ENCODE peak calls at places on chromosomes 12 and 14, in six cellular contexts. One of them, this sample, is unnamed.

GRCh38 chr12:90977224-90977623 is 22.2 kb upstream of the CCER1 start:
- DNase-seq in A549: no peak
- DNase-seq in SK-N-SH: no peak
- DNase-seq in HCT116: no peak
- DNase-seq in K562: no peak
- DNase-seq in GM23338: no peak
- DNase-seq in this sample: no peak

GRCh38 chr14:91249841-91250616 is 5.5 kb upstream of the GPR68 start:
- DNase-seq in A549: peak; percentile 36
- DNase-seq in SK-N-SH: peak; percentile 88
- DNase-seq in HCT116: no peak
- DNase-seq in K562: peak; percentile 71
- DNase-seq in GM23338: no peak
- DNase-seq in this sample: no peak

GRCh38 chr12:58711968-58712367 is 208.3 kb downstream of the LRIG3 start:
- DNase-seq in A549: no peak
- DNase-seq in SK-N-SH: no peak
- DNase-seq in HCT116: no peak
- DNase-seq in K562: no peak
- DNase-seq in GM23338: no peak
- DNase-seq in this sample: no peak

GRCh38 chr12:130665753-130666152 is 50.3 kb downstream of the RIMBP2 start:
- DNase-seq in A549: no peak
- DNase-seq in SK-N-SH: peak; percentile 61
- DNase-seq in HCT116: no peak
- DNase-seq in K562: no peak
- DNase-seq in GM23338: no peak
- DNase-seq in this sample: no peak

GRCh38 chr14:35342160-35343010 is 50.2 kb downstream of the PSMA6 start:
- DNase-seq in A549: no peak
- DNase-seq in SK-N-SH: no peak
- DNase-seq in HCT116: no peak
- DNase-seq in K562: no peak
- DNase-seq in GM23338: no peak
- DNase-seq in this sample: no peak

GRCh38 chr14:96078687-96079016 is 39.5 kb downstream of the C14orf132 start:
- DNase-seq in A549: no peak
- DNase-seq in SK-N-SH: no peak
- DNase-seq in HCT116: no peak
- DNase-seq in K562: no peak
- DNase-seq in GM23338: no peak
- DNase-seq in this sample: no peak

GRCh38 chr12:1591029-1591428 is 3.4 kb downstream of the FBXL14 start:
- DNase-seq in A549: peak; percentile 40
- DNase-seq in SK-N-SH: no peak
- DNase-seq in HCT116: no peak
- DNase-seq in K562: no peak
- DNase-seq in GM23338: no peak
- DNase-seq in this sample: no peak

GRCh38 chr14:61438860-61439765 is 117.7 kb downstream of the PRKCH start:
- DNase-seq in A549: peak; percentile 76
- DNase-seq in SK-N-SH: no peak
- DNase-seq in HCT116: no peak
- DNase-seq in K562: no peak
- DNase-seq in GM23338: peak; percentile 76
- DNase-seq in this sample: peak; percentile 1

GRCh38 chr12:84497819-84498218 is 414.8 kb downstream of the SLC6A15 start:
- DNase-seq in A549: peak; percentile 35
- DNase-seq in SK-N-SH: no peak
- DNase-seq in HCT116: peak; percentile 16
- DNase-seq in K562: no peak
- DNase-seq in GM23338: peak; percentile 32
- DNase-seq in this sample: no peak

GRCh38 chr12:27179399-27180214 is 64.5 kb upstream of the STK38L start:
- DNase-seq in A549: peak; percentile 94
- DNase-seq in SK-N-SH: no peak
- DNase-seq in HCT116: peak; percentile 74
- DNase-seq in K562: no peak
- DNase-seq in GM23338: no peak
- DNase-seq in this sample: peak; percentile 82

GRCh38 chr12:75721790-75722189 is 210.4 kb upstream of the KRR1 start:
- DNase-seq in A549: no peak
- DNase-seq in SK-N-SH: no peak
- DNase-seq in HCT116: no peak
- DNase-seq in K562: no peak
- DNase-seq in GM23338: no peak
- DNase-seq in this sample: no peak

GRCh38 chr14:75258079-75258802 is 20.4 kb upstream of the FOS start:
- DNase-seq in A549: no peak
- DNase-seq in SK-N-SH: no peak
- DNase-seq in HCT116: no peak
- DNase-seq in K562: no peak
- DNase-seq in GM23338: no peak
- DNase-seq in this sample: no peak

GRCh38 chr12:53268637-53269562 is 801 bp downstream of the ESPL1 start:
- DNase-seq in A549: no peak
- DNase-seq in SK-N-SH: peak; percentile 39
- DNase-seq in HCT116: no peak
- DNase-seq in K562: no peak
- DNase-seq in GM23338: peak; percentile 24
- DNase-seq in this sample: no peak

GRCh38 chr12:48767047-48767446 is 21.8 kb downstream of the ADCY6 start:
- DNase-seq in A549: no peak
- DNase-seq in SK-N-SH: no peak
- DNase-seq in HCT116: no peak
- DNase-seq in K562: no peak
- DNase-seq in GM23338: no peak
- DNase-seq in this sample: no peak

GRCh38 chr14:63656194-63656593 is 14.5 kb upstream of the WDR89 start:
- DNase-seq in A549: no peak
- DNase-seq in SK-N-SH: no peak
- DNase-seq in HCT116: no peak
- DNase-seq in K562: no peak
- DNase-seq in GM23338: no peak
- DNase-seq in this sample: no peak

GRCh38 chr14:51310453-51311074 is 70.5 kb downstream of the TMX1 start:
- DNase-seq in A549: no peak
- DNase-seq in SK-N-SH: peak; percentile 10
- DNase-seq in HCT116: no peak
- DNase-seq in K562: no peak
- DNase-seq in GM23338: no peak
- DNase-seq in this sample: no peak

GRCh38 chr14:100299238-100299560 is 7.0 kb downstream of the SLC25A29 start:
- DNase-seq in A549: no peak
- DNase-seq in SK-N-SH: no peak
- DNase-seq in HCT116: no peak
- DNase-seq in K562: no peak
- DNase-seq in GM23338: no peak
- DNase-seq in this sample: no peak

GRCh38 chr14:64707661-64708060 is 3.4 kb downstream of the PLEKHG3 start:
- DNase-seq in A549: peak; percentile 61
- DNase-seq in SK-N-SH: no peak
- DNase-seq in HCT116: peak; percentile 78
- DNase-seq in K562: no peak
- DNase-seq in GM23338: no peak
- DNase-seq in this sample: peak; percentile 72

GRCh38 chr14:23379331-23380196 is 2.7 kb downstream of the CMTM5 start:
- DNase-seq in A549: peak; percentile 46
- DNase-seq in SK-N-SH: peak; percentile 83
- DNase-seq in HCT116: peak; percentile 40
- DNase-seq in K562: peak; percentile 79
- DNase-seq in GM23338: peak; percentile 75
- DNase-seq in this sample: peak; percentile 36

GRCh38 chr14:76510255-76510654 is 134.3 kb downstream of the ESRRB start:
- DNase-seq in A549: no peak
- DNase-seq in SK-N-SH: no peak
- DNase-seq in HCT116: no peak
- DNase-seq in K562: no peak
- DNase-seq in GM23338: no peak
- DNase-seq in this sample: no peak

GRCh38 chr12:75660107-75660530 is 148.7 kb upstream of the KRR1 start:
- DNase-seq in A549: peak; percentile 80
- DNase-seq in SK-N-SH: no peak
- DNase-seq in HCT116: peak; percentile 99
- DNase-seq in K562: no peak
- DNase-seq in GM23338: no peak
- DNase-seq in this sample: no peak

GRCh38 chr12:12561305-12562015 is 1.2 kb downstream of the DUSP16 start:
- DNase-seq in A549: peak; percentile 64
- DNase-seq in SK-N-SH: peak; percentile 75
- DNase-seq in HCT116: no peak
- DNase-seq in K562: no peak
- DNase-seq in GM23338: peak; percentile 62
- DNase-seq in this sample: no peak

GRCh38 chr12:95173392-95174251 is 43.6 kb downstream of the FGD6 start:
- DNase-seq in A549: peak; percentile 90
- DNase-seq in SK-N-SH: peak; percentile 53
- DNase-seq in HCT116: no peak
- DNase-seq in K562: peak; percentile 27
- DNase-seq in GM23338: no peak
- DNase-seq in this sample: no peak

GRCh38 chr12:43370299-43370698 is 181.7 kb downstream of the ADAMTS20 start:
- DNase-seq in A549: peak; percentile 17
- DNase-seq in SK-N-SH: no peak
- DNase-seq in HCT116: peak; percentile 76
- DNase-seq in K562: no peak
- DNase-seq in GM23338: no peak
- DNase-seq in this sample: peak; percentile 13

GRCh38 chr12:131775904-131776889 is 52.0 kb upstream of the MMP17 start:
- DNase-seq in A549: no peak
- DNase-seq in SK-N-SH: no peak
- DNase-seq in HCT116: no peak
- DNase-seq in K562: no peak
- DNase-seq in GM23338: no peak
- DNase-seq in this sample: no peak

GRCh38 chr12:104684884-104685283 is 228.1 kb downstream of the CHST11 start:
- DNase-seq in A549: no peak
- DNase-seq in SK-N-SH: no peak
- DNase-seq in HCT116: no peak
- DNase-seq in K562: no peak
- DNase-seq in GM23338: no peak
- DNase-seq in this sample: no peak

GRCh38 chr14:104109121-104109541 is 23.6 kb downstream of the ASPG start:
- DNase-seq in A549: no peak
- DNase-seq in SK-N-SH: peak; percentile 21
- DNase-seq in HCT116: no peak
- DNase-seq in K562: no peak
- DNase-seq in GM23338: no peak
- DNase-seq in this sample: no peak

GRCh38 chr12:121932914-121933521 is 14.6 kb downstream of the CFAP251 start:
- DNase-seq in A549: no peak
- DNase-seq in SK-N-SH: no peak
- DNase-seq in HCT116: no peak
- DNase-seq in K562: no peak
- DNase-seq in GM23338: no peak
- DNase-seq in this sample: no peak
- TF ChIP-seq REST in A549: no peak
- TF ChIP-seq REST in SK-N-SH: no peak
- TF ChIP-seq REST in HCT116: no peak
- TF ChIP-seq REST in K562: no peak
- TF ChIP-seq REST in GM23338: no peak
- TF ChIP-seq REST in this sample: no peak

DNA sequence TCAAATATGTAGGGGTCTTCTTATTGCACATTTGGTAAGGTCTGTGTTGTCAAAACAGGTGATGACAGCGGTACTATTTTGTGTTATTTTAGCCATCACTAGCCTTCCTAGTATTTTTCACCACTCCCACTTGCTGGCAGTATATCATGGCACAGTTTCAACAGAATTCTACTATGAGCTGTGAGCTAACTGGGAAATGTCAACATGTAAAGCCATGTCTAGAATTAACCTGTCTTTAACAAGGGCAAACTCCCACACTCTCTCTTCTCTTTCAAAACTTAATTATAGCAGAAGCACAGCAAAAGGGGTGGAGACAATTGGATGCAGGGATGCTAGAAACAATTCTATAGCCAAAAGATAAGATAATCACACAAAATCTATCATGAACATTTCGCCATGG is 253.4 kb downstream of the PAX9 start:
- DNase-seq in A549: no peak
- DNase-seq in SK-N-SH: no peak
- DNase-seq in HCT116: no peak
- DNase-seq in K562: no peak
- DNase-seq in GM23338: no peak
- DNase-seq in this sample: no peak
- H3K4me1 ChIP-seq in A549: no peaks in the 10 kb centered on the region
- H3K4me1 ChIP-seq in SK-N-SH: no peaks in the 10 kb centered on the region
- H3K4me1 ChIP-seq in HCT116: no peaks in the 10 kb centered on the region
- H3K4me1 ChIP-seq in K562: no peaks in the 10 kb centered on the region
- H3K4me1 ChIP-seq in GM23338: no peaks in the 10 kb centered on the region
- H3K4me1 ChIP-seq in this sample: no peaks in the 10 kb centered on the region

GRCh38 chr12:106583578-106584103 is 837 bp downstream of the RFX4 start:
- DNase-seq in A549: peak; percentile 56
- DNase-seq in SK-N-SH: peak; percentile 61
- DNase-seq in HCT116: no peak
- DNase-seq in K562: no peak
- DNase-seq in GM23338: peak; percentile 56
- DNase-seq in this sample: no peak
- TF ChIP-seq REST in A549: no peak
- TF ChIP-seq REST in SK-N-SH: no peak
- TF ChIP-seq REST in HCT116: no peak
- TF ChIP-seq REST in K562: no peak
- TF ChIP-seq REST in GM23338: no peak
- TF ChIP-seq REST in this sample: no peak

DNA sequence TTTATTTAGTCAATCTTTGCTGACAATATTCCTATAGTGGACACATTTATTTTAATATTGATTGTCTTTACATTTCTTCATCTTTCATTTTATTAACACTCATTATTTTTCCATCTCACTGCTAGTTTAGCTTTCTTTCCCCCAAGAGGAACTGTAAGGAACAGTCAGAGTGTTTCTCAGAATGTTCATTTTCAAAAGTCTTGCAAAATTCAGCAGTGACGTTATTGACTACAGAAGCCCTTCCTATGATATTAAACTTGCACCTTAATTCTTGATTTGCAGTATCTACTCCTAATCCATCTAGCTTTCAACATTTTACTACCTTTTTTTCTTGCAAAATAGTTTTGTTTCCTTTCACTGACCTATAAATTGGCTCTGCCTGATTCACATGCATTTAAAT is 13.0 kb downstream of the CLEC2B start:
- DNase-seq in A549: no peak
- DNase-seq in SK-N-SH: no peak
- DNase-seq in HCT116: no peak
- DNase-seq in K562: no peak
- DNase-seq in GM23338: no peak
- DNase-seq in this sample: no peak
- H3K4me1 ChIP-seq in A549: no peaks in the 10 kb centered on the region
- H3K4me1 ChIP-seq in SK-N-SH: no peaks in the 10 kb centered on the region
- H3K4me1 ChIP-seq in HCT116: no peaks in the 10 kb centered on the region
- H3K4me1 ChIP-seq in K562: no peaks in the 10 kb centered on the region
- H3K4me1 ChIP-seq in GM23338: peaks cover 9% of the 10 kb centered on the region
- H3K4me1 ChIP-seq in this sample: no peaks in the 10 kb centered on the region

GRCh38 chr14:102907303-102907844 is 15.1 kb upstream of the AMN start:
- DNase-seq in A549: no peak
- DNase-seq in SK-N-SH: no peak
- DNase-seq in HCT116: no peak
- DNase-seq in K562: no peak
- DNase-seq in GM23338: no peak
- DNase-seq in this sample: no peak
- TF ChIP-seq REST in A549: no peak
- TF ChIP-seq REST in SK-N-SH: no peak
- TF ChIP-seq REST in HCT116: no peak
- TF ChIP-seq REST in K562: no peak
- TF ChIP-seq REST in GM23338: no peak
- TF ChIP-seq REST in this sample: no peak

GRCh38 chr12:93020998-93021597 is 92.0 kb upstream of the EEA1 start:
- DNase-seq in A549: no peak
- DNase-seq in SK-N-SH: no peak
- DNase-seq in HCT116: no peak
- DNase-seq in K562: peak; percentile 42
- DNase-seq in GM23338: no peak
- DNase-seq in this sample: no peak
- H3K4me1 ChIP-seq in A549: no peaks in the 10 kb centered on the region
- H3K4me1 ChIP-seq in SK-N-SH: no peaks in the 10 kb centered on the region
- H3K4me1 ChIP-seq in HCT116: no peaks in the 10 kb centered on the region
- H3K4me1 ChIP-seq in K562: peaks cover 39% of the 10 kb centered on the region
- H3K4me1 ChIP-seq in GM23338: peaks cover 3% of the 10 kb centered on the region
- H3K4me1 ChIP-seq in this sample: no peaks in the 10 kb centered on the region

This sample was measured in Panc1.